ENCODE peak calls at places on chromosomes 1 and 21, in seven cellular contexts. M, U, L, X, T, I and Z are unnamed samples.

GRCh38 chr1:37325010-37325409 is 149.4 kb upstream of the ZC3H12A start:
- DNase-seq in M (no peak), U (no peak), L (no peak), X (no peak), T (peak), I (no peak), Z (no peak)

GRCh38 chr1:107467286-107467685 is 326.4 kb downstream of the NTNG1 start:
- DNase-seq in M (no peak), U (no peak), L (no peak), X (no peak), T (no peak), I (no peak), Z (no peak)

GRCh38 chr21:39721885-39722284 is 23.1 kb upstream of the IGSF5 start:
- DNase-seq in M (no peak), U (no peak), L (no peak), X (peak), T (no peak), I (no peak), Z (peak)

GRCh38 chr21:14901482-14901958 is 163.3 kb downstream of the NRIP1 start:
- DNase-seq in M (no peak), U (peak), L (no peak), X (no peak), T (no peak), I (peak), Z (peak)

GRCh38 chr1:32878183-32878582 is 7.5 kb upstream of the FNDC5 start:
- DNase-seq in M (no peak), U (no peak), L (no peak), X (no peak), T (peak), I (peak), Z (no peak)

GRCh38 chr1:38129473-38129872 is 82.9 kb upstream of the POU3F1 start:
- DNase-seq in M (no peak), U (no peak), L (no peak), X (no peak), T (no peak), I (no peak), Z (no peak)

GRCh38 chr1:6041432-6042062 is 4.1 kb upstream of the KCNAB2 start:
- DNase-seq in M (no peak), U (peak), L (no peak), X (no peak), T (no peak), I (peak), Z (no peak)

GRCh38 chr1:39026051-39026946 is at the start of gene NDUFS5:
- DNase-seq in M (peak), U (peak), L (peak), X (peak), T (peak), I (peak), Z (peak)

GRCh38 chr1:200336111-200336845 is 73.6 kb downstream of the ZNF281 start:
- DNase-seq in M (no peak), U (no peak), L (no peak), X (no peak), T (no peak), I (peak), Z (peak)

GRCh38 chr1:77039739-77040138 is 172.5 kb downstream of the ST6GALNAC5 start:
- DNase-seq in M (peak), U (no peak), L (no peak), X (no peak), T (no peak), I (peak), Z (peak)

GRCh38 chr1:230109871-230110667 is 43.0 kb downstream of the GALNT2 start:
- DNase-seq in M (no peak), U (peak), L (no peak), X (no peak), T (no peak), I (no peak), Z (no peak)

GRCh38 chr1:24828887-24829192 is 83.6 kb downstream of the CLIC4 start:
- DNase-seq in M (no peak), U (no peak), L (no peak), X (no peak), T (no peak), I (no peak), Z (no peak)

GRCh38 chr1:240496356-240496755 is 115.6 kb downstream of the GREM2 start:
- DNase-seq in M (no peak), U (no peak), L (no peak), X (no peak), T (no peak), I (no peak), Z (no peak)

GRCh38 chr21:39392981-39393380 is 44.1 kb upstream of the HMGN1 start:
- DNase-seq in M (no peak), U (no peak), L (no peak), X (no peak), T (no peak), I (no peak), Z (no peak)

GRCh38 chr1:178238722-178239510 is 145.0 kb downstream of the RASAL2 start:
- DNase-seq in M (peak), U (no peak), L (no peak), X (no peak), T (no peak), I (peak), Z (peak)

GRCh38 chr1:74767490-74767889 is 34.5 kb downstream of the TYW3 start:
- DNase-seq in M (no peak), U (no peak), L (no peak), X (no peak), T (no peak), I (peak), Z (no peak)

GRCh38 chr1:2272686-2273400 is 44.7 kb downstream of the SKI start:
- DNase-seq in M (no peak), U (no peak), L (no peak), X (no peak), T (no peak), I (no peak), Z (no peak)

GRCh38 chr1:110606784-110607662 is 865 bp upstream of the KCNA2 start:
- DNase-seq in M (no peak), U (peak), L (no peak), X (peak), T (no peak), I (no peak), Z (no peak)

GRCh38 chr1:44328767-44329416 is 26.2 kb downstream of the ERI3 start:
- DNase-seq in M (no peak), U (no peak), L (no peak), X (no peak), T (no peak), I (no peak), Z (no peak)

GRCh38 chr1:54227836-54228435 is 28.0 kb downstream of the MRPL37 start:
- DNase-seq in M (no peak), U (no peak), L (no peak), X (no peak), T (no peak), I (no peak), Z (no peak)

GRCh38 chr1:232880354-232880753 is 70.1 kb upstream of the NTPCR start:
- DNase-seq in M (no peak), U (peak), L (no peak), X (no peak), T (no peak), I (peak), Z (no peak)

GRCh38 chr21:46149205-46149901 is 6.0 kb downstream of the FTCD start:
- DNase-seq in M (no peak), U (no peak), L (peak), X (peak), T (no peak), I (no peak), Z (no peak)

GRCh38 chr21:27017251-27017650 is 50.4 kb upstream of the ADAMTS5 start:
- DNase-seq in M (no peak), U (no peak), L (no peak), X (no peak), T (no peak), I (no peak), Z (no peak)

GRCh38 chr1:28646040-28646439 is 2.4 kb upstream of the RNU11 start:
- DNase-seq in M (peak), U (no peak), L (no peak), X (no peak), T (no peak), I (no peak), Z (no peak)

GRCh38 chr1:51605961-51606723 is 10.8 kb upstream of the OSBPL9 start:
- DNase-seq in M (no peak), U (no peak), L (no peak), X (no peak), T (no peak), I (no peak), Z (no peak)

GRCh38 chr1:119535381-119535780 is 28.4 kb downstream of the HSD3B1 start:
- DNase-seq in M (no peak), U (no peak), L (no peak), X (no peak), T (no peak), I (no peak), Z (no peak)

GRCh38 chr1:87852410-87853202 is 523.9 kb downstream of the LMO4 start:
- DNase-seq in M (no peak), U (no peak), L (no peak), X (no peak), T (no peak), I (no peak), Z (no peak)

GRCh38 chr1:193473932-193474331 is 287.5 kb upstream of the B3GALT2 start:
- DNase-seq in M (no peak), U (no peak), L (no peak), X (no peak), T (no peak), I (no peak), Z (no peak)

GRCh38 chr1:181144238-181144637 is 55.7 kb downstream of the IER5 start:
- DNase-seq in M (no peak), U (no peak), L (no peak), X (no peak), T (no peak), I (no peak), Z (no peak)

GRCh38 chr1:10787274-10787673 is 9.2 kb downstream of the CASZ1 start:
- DNase-seq in M (no peak), U (no peak), L (no peak), X (no peak), T (no peak), I (no peak), Z (no peak)

GRCh38 chr1:36149973-36150295 is 648 bp upstream of the TRAPPC3 start:
- DNase-seq in M (no peak), U (no peak), L (no peak), X (no peak), T (no peak), I (no peak), Z (no peak)

GRCh38 chr1:59146651-59147358 is 150.1 kb upstream of the FGGY start:
- DNase-seq in M (no peak), U (peak), L (peak), X (peak), T (no peak), I (peak), Z (no peak)